ENCODE peak calls at places on chromosomes 5 and 9, in four cellular contexts. V, H, L and M are unnamed samples.

GRCh38 chr5:154494036-154494435 is 16.0 kb upstream of the HAND1 start:
- DNase-seq in L (no peak), H (no peak), V (no peak), M (no peak)

GRCh38 chr5:172567843-172568242 is 73.2 kb upstream of the NEURL1B start:
- DNase-seq in L (no peak), H (no peak), V (no peak), M (no peak)

GRCh38 chr5:151617841-151618710 is 26.9 kb upstream of the FAT2 start:
- DNase-seq in H (no peak), V (no peak), L (peak; percentile 58), M (no peak)

GRCh38 chr9:137205126-137206069 is at the start of the genes NDOR1 and TMEM203:
- DNase-seq in L (peak; percentile 84), V (peak; percentile 94), H (peak; percentile 99), M (peak; percentile 54)

GRCh38 chr9:105004466-105005090 is 76.6 kb upstream of the ABCA1 start:
- DNase-seq in H (no peak), L (no peak), V (no peak), M (no peak)

GRCh38 chr5:177311361-177311722 is 356 bp downstream of the MXD3 start:
- DNase-seq in H (no peak), V (peak; percentile 38), L (no peak), M (no peak)

GRCh38 chr5:1400211-1400855 is 44.9 kb downstream of the SLC6A3 start:
- DNase-seq in L (no peak), V (no peak), H (no peak), M (no peak)

GRCh38 chr9:111952559-111952958 is 55.9 kb downstream of the UGCG start:
- DNase-seq in V (no peak), H (no peak), L (no peak), M (no peak)

GRCh38 chr5:97009212-97009898 is 73.5 kb downstream of the LNPEP start:
- DNase-seq in L (no peak), H (no peak), V (no peak), M (no peak)

GRCh38 chr5:66113160-66113559 is 30.9 kb upstream of the SREK1 start:
- DNase-seq in H (no peak), V (no peak), L (peak; percentile 71), M (no peak)

GRCh38 chr9:95495988-95496387 is 20.8 kb downstream of the PTCH1 start:
- DNase-seq in L (no peak), H (no peak), V (no peak), M (no peak)
- H3K4me1 ChIP-seq in L (peaks cover 3% of the 10 kb centered on the region), H (peaks cover 29% of the 10 kb centered on the region), V (peaks cover 22% of the 10 kb centered on the region), M (no peaks in the 10 kb centered on the region)

DNA sequence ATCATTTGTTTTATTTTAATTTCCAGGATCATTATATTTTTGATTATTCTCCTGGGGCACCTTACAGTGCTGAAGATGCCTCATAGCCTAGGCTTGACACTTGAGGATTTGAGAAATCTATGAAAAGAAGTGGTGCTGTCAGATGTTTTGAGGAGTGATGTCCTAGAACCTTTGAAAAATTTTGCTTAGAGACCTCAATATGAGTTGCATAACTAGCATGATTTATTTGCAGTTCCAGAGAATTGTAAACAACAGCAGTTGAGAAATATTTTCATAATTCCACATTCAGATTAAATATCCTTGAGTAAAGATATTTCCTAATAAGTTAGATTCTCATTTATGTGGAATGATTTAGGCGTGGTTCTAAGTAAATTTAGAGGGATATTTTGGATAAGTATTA is 225.8 kb downstream of the ADAMTSL1 start:
- DNase-seq in L (no peak), H (no peak), V (no peak), M (no peak)
- TF ChIP-seq POLR2A in L (no peak), H (no peak), V (no peak), M (no peak)

GRCh38 chr5:149486726-149487635 is 64.3 kb downstream of the CSNK1A1 start:
- DNase-seq in L (no peak), V (no peak), H (peak; percentile 38), M (no peak)
- H3K4me1 ChIP-seq in L (peaks cover 74% of the 10 kb centered on the region), V (peaks cover 86% of the 10 kb centered on the region), H (no peaks in the 10 kb centered on the region), M (peaks cover 67% of the 10 kb centered on the region)

GRCh38 chr5:124707516-124707915 is 38.9 kb downstream of the ZNF608 start:
- DNase-seq in H (no peak), L (no peak), V (no peak), M (no peak)

GRCh38 chr5:124706041-124706440 is 40.4 kb downstream of the ZNF608 start:
- DNase-seq in V (no peak), L (no peak), H (no peak), M (no peak)

GRCh38 chr5:124704594-124705284 is 41.7 kb downstream of the ZNF608 start:
- DNase-seq in V (no peak), H (no peak), L (no peak), M (no peak)

GRCh38 chr5:124705577-124705976 is 40.9 kb downstream of the ZNF608 start:
- DNase-seq in H (no peak), V (no peak), L (no peak), M (no peak)

GRCh38 chr5:124706729-124707361 is 39.6 kb downstream of the ZNF608 start:
- DNase-seq in V (peak; percentile 31), H (no peak), L (no peak), M (no peak)
- TF ChIP-seq POLR2A in V (no peak), H (no peak), L (no peak), M (no peak)

GRCh38 chr9:109421034-109421700 is 76.9 kb downstream of the PTPN3 start:
- DNase-seq in L (no peak), H (no peak), V (no peak), M (no peak)
- H3K4me1 ChIP-seq in L (no peaks in the 10 kb centered on the region), H (no peaks in the 10 kb centered on the region), V (peaks cover 15% of the 10 kb centered on the region), M (no peaks in the 10 kb centered on the region)

GRCh38 chr9:35905912-35906679 is at the start of gene HRCT1:
- DNase-seq in H (no peak), V (peak; percentile 95), L (peak; percentile 91), M (no peak)
- TF ChIP-seq POLR2A in H (no peak), V (peak; percentile 96), L (no peak), M (no peak)

DNA sequence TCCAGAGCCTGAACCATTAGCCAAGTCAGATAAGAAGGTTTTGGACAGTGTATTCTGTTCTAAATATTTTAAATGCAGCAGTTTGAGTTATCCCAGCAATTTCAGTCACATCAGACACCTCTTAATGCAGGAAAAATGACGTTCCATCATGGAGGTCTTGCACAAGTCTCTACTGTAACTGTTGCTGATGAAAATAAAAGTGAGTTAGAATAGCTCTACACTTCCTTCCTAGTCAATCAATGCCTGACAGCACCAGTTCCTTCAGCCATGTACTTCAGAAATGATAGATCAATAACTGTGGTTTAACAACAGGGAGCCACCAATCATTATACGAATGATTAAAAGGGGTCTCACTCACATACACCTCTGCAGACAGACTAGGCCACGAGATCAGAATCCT is 215.7 kb downstream of the BNC2 start:
- DNase-seq in H (no peak), L (no peak), V (no peak), M (no peak)
- H3K4me1 ChIP-seq in H (peaks cover 25% of the 10 kb centered on the region), L (peaks cover 24% of the 10 kb centered on the region), V (peaks cover 9% of the 10 kb centered on the region), M (no peaks in the 10 kb centered on the region)

GRCh38 chr9:73871636-73872035 is 625.5 kb upstream of the RORB start:
- DNase-seq in H (no peak), V (no peak), L (no peak), M (no peak)

GRCh38 chr9:73863924-73864323 is 633.2 kb upstream of the RORB start:
- DNase-seq in V (no peak), L (no peak), H (no peak), M (no peak)

GRCh38 chr9:73869261-73869660 is 627.9 kb upstream of the RORB start:
- DNase-seq in L (peak; percentile 13), H (no peak), V (peak; percentile 7), M (no peak)

DNA sequence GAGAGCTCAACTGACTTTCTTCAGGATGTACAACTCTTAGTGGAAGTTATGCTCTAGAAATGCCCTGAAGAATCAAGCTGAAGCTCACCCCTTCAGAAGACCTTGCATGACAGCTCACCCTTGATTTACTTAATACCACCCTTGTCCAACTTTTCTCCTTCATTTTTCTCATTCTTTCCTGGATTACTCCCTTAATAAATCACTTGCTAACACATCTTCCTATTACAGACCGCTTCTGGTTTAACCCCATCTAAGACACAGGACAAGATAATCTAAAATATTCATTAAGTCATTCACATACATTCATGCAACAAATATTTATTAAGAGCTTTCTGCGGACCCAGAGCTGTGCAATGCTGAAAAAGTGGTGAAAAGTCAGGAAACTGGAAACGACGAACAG is 630.7 kb upstream of the RORB start:
- DNase-seq in H (no peak), L (no peak), V (no peak), M (no peak)
- TF ChIP-seq POLR2A in H (no peak), L (no peak), V (no peak), M (no peak)

GRCh38 chr5:129107637-129108036 is 13.1 kb downstream of the ISOC1 start:
- DNase-seq in L (no peak), V (no peak), H (no peak), M (no peak)
- H3K4me1 ChIP-seq in L (no peaks in the 10 kb centered on the region), V (no peaks in the 10 kb centered on the region), H (no peaks in the 10 kb centered on the region), M (no peaks in the 10 kb centered on the region)

DNA sequence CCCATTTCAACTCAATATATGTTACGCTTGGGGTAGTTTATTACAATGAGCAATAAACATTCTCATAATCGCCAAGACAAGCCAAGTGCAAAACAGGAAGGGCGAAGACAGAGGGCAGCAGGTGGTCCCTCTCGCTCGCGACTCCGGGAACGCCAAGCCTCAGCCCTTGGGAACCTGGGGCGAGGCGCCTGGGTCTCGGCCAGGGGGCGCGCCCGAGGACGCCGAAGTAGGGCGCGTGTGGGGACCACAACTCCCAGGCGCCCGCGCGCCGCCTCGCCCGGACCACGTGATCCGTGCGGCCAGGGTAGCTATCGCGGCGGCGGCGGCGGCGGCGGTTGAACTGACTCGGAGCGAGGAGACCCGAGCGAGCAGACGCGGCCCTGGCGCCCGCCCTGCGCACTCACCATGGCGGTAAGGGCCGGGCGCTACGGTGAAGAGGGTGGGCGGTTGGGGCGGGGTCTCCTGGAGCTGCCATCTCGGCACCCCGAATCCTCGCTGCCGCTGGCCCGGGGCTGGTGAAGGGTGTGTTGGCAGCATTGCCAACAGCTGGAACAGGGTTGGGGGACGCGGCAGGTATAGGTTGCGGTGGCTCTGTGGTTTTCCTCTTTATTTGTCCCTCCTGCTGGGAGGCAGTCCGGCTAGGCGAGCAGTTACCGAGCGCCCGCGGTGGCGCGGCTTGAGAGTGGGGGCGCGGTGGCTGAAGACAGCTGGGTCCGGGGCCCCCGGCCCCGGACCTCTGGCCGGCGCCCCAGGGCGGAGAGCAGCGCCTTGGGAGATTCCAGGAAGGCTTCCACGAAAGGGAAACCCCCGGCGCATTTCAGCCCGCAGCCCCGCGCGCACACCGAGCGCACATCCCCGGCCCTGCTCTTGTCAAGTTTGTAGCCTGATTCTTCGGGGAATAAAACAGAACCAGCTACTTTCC is at the start of gene SLC31A2:
- DNase-seq in H (peak; percentile 91), V (peak; percentile 92), L (peak; percentile 88), M (peak; percentile 72)
- TF ChIP-seq POLR2A in H (no peak), V (peak; percentile 80), L (peak; percentile 41), M (no peak)